ENCODE peak calls at places on chromosomes 11 and 22, in ten cellular contexts. O is naive thymus-derived CD8-positive, alpha-beta T cell; E is left ventricle myocardium inferior; R is fibroblast of lung; P is colonic mucosa; T is NCI-H1436; F is Karpas-422; H is EL; J is mesenteric fat pad; Z is retina. K is an unnamed sample.

GRCh38 chr22:44400763-44401060 is 88.0 kb upstream of the SHISAL1 start:
- DNase-seq in O (no peak), J (no peak), E (no peak), R (peak), F (no peak), T (no peak), H (no peak), Z (no peak), P (no peak), K (no peak)

GRCh38 chr11:26014456-26015115 is 317.3 kb upstream of the ANO3 start:
- DNase-seq in H (no peak), O (no peak), E (no peak), J (no peak), R (no peak), P (no peak), T (no peak), F (no peak), Z (no peak), K (no peak)

GRCh38 chr11:29300441-29300840 is 716.4 kb downstream of the KCNA4 start:
- DNase-seq in P (no peak), T (no peak), E (no peak), F (no peak), Z (no peak), H (peak), J (no peak), R (peak), O (no peak), K (no peak)

GRCh38 chr11:26276798-26277424 is 55.0 kb upstream of the ANO3 start:
- DNase-seq in R (peak), T (peak), Z (peak), J (no peak), P (peak), H (peak), E (peak), F (peak), O (peak), K (no peak)

GRCh38 chr11:26599421-26599820 is 27.4 kb upstream of the MUC15 start:
- DNase-seq in R (peak), P (no peak), T (no peak), J (no peak), E (no peak), H (no peak), O (no peak), F (no peak), Z (no peak), K (no peak)

GRCh38 chr11:134560566-134561347 is 148.7 kb upstream of the B3GAT1 start:
- DNase-seq in T (no peak), O (no peak), F (no peak), R (no peak), J (peak), H (no peak), E (no peak), P (no peak), Z (peak), K (peak)

GRCh38 chr22:45632791-45633515 is 38.7 kb upstream of the ATXN10 start:
- DNase-seq in J (peak), P (no peak), H (no peak), T (no peak), E (no peak), F (no peak), O (no peak), R (peak), Z (no peak), K (peak)

GRCh38 chr11:1072116-1072820 is 2.4 kb upstream of the MUC2 start:
- DNase-seq in R (peak), O (no peak), J (no peak), T (no peak), H (peak), Z (no peak), F (no peak), P (no peak), E (peak), K (peak)

GRCh38 chr11:66981976-66982578 is 7.0 kb downstream of the C11orf86 start:
- DNase-seq in Z (no peak), E (peak), P (peak), O (no peak), R (peak), F (peak), T (peak), H (peak), J (no peak), K (peak)

GRCh38 chr11:91164452-91164822 is 941.6 kb upstream of the CHORDC1 start:
- DNase-seq in O (no peak), F (no peak), E (no peak), H (no peak), T (peak), P (no peak), J (no peak), R (peak), Z (no peak), K (no peak)

GRCh38 chr11:2092956-2093412 is 46.2 kb downstream of the IGF2 start:
- DNase-seq in F (no peak), R (peak), P (peak), H (peak), J (peak), Z (no peak), E (peak), T (peak), O (peak), K (peak)

GRCh38 chr11:118896472-118896913 is 12.8 kb downstream of the CXCR5 start:
- DNase-seq in J (no peak), O (no peak), Z (no peak), T (no peak), P (no peak), H (no peak), F (no peak), E (no peak), R (no peak), K (peak)

GRCh38 chr11:27864046-27865025 is 164.1 kb upstream of the BDNF start:
- DNase-seq in Z (no peak), P (peak), O (no peak), H (no peak), R (peak), T (no peak), F (no peak), J (no peak), E (no peak), K (no peak)

GRCh38 chr11:12088047-12088481 is 22.3 kb upstream of the MICAL2 start:
- DNase-seq in P (peak), E (peak), J (no peak), O (no peak), H (peak), T (no peak), Z (no peak), R (peak), F (no peak), K (peak)

K was measured in aorta.